ENCODE peak calls at places on chromosomes 11 and 22, in eight cellular contexts. R, U, D, G, V, K, H and E are unnamed samples.

GRCh38 chr11:72856551-72857342 is 42.5 kb downstream of the ATG16L2 start:
- DNase-seq in V (no peak), K (no peak), G (no peak), H (no peak), R (no peak), U (no peak), D (no peak), E (no peak)

GRCh38 chr11:61375709-61376108 is 13.5 kb downstream of the TMEM138 start:
- DNase-seq in V (no peak), U (no peak), K (no peak), H (no peak), R (no peak), G (no peak), D (no peak), E (no peak)

GRCh38 chr11:117528061-117528780 is 200.6 kb downstream of the CEP164 start:
- DNase-seq in V (peak; percentile 41), U (no peak), G (no peak), H (no peak), D (no peak), R (no peak), K (no peak), E (no peak)

GRCh38 chr22:34429314-34429713 is 509.0 kb upstream of the LARGE1 start:
- DNase-seq in D (no peak), H (no peak), K (no peak), R (no peak), U (no peak), G (no peak), V (no peak), E (no peak)

GRCh38 chr11:11567862-11568650 is 53.7 kb downstream of the GALNT18 start:
- DNase-seq in K (no peak), V (no peak), D (no peak), R (no peak), G (no peak), H (no peak), U (peak; percentile 52), E (no peak)

GRCh38 chr11:1564535-1565172 is 7.4 kb downstream of the DUSP8 start:
- DNase-seq in V (peak; percentile 89), K (no peak), R (no peak), G (peak; percentile 56), D (no peak), U (peak; percentile 75), H (peak; percentile 44), E (no peak)

GRCh38 chr11:75429902-75430691 is 2.9 kb downstream of the KLHL35 start:
- DNase-seq in G (no peak), D (no peak), U (peak; percentile 39), R (peak; percentile 76), K (peak; percentile 42), V (peak; percentile 71), H (no peak), E (peak; percentile 78)

GRCh38 chr11:28833670-28834069 is 725.5 kb downstream of the METTL15 start:
- DNase-seq in K (no peak), U (no peak), D (no peak), R (no peak), H (no peak), V (no peak), G (no peak), E (no peak)

GRCh38 chr22:43817402-43817801 is 5.3 kb upstream of the EFCAB6 start:
- DNase-seq in G (no peak), D (no peak), K (no peak), R (no peak), V (no peak), U (no peak), H (no peak), E (no peak)

GRCh38 chr11:1493650-1494244 is 7.2 kb upstream of the MOB2 start:
- DNase-seq in G (no peak), D (no peak), V (no peak), U (no peak), H (no peak), K (no peak), R (no peak), E (no peak)

GRCh38 chr11:100719809-100720221 is 32.7 kb downstream of the ARHGAP42 start:
- DNase-seq in U (no peak), H (peak; percentile 5), G (no peak), D (no peak), V (peak; percentile 69), K (no peak), R (peak; percentile 66), E (no peak)

GRCh38 chr22:43153916-43154315 is 2.6 kb downstream of the TSPO start:
- DNase-seq in G (no peak), H (no peak), K (no peak), V (no peak), D (no peak), U (no peak), R (no peak), E (no peak)

GRCh38 chr11:134861490-134862107 is 449.6 kb upstream of the B3GAT1 start:
- DNase-seq in G (no peak), D (no peak), H (no peak), K (no peak), U (no peak), V (no peak), R (no peak), E (no peak)

GRCh38 chr11:119991669-119992068 is 146.2 kb downstream of the TRIM29 start:
- DNase-seq in G (no peak), R (no peak), D (no peak), V (no peak), H (no peak), U (no peak), K (no peak), E (no peak)

GRCh38 chr22:47628477-47629272 is 866.2 kb downstream of the TBC1D22A start:
- DNase-seq in D (no peak), R (peak; percentile 13), V (no peak), G (no peak), H (no peak), K (no peak), U (no peak), E (no peak)

GRCh38 chr11:88405853-88406252 is 68.3 kb upstream of the CTSC start:
- DNase-seq in K (no peak), U (no peak), V (no peak), R (no peak), H (no peak), D (no peak), G (no peak), E (no peak)

GRCh38 chr11:2382129-2382517 is 5.0 kb downstream of the CD81 start:
- DNase-seq in U (no peak), K (no peak), V (no peak), G (no peak), D (no peak), R (no peak), H (peak; percentile 20), E (no peak)

GRCh38 chr11:112132737-112133136 is 31.2 kb downstream of the IL18 start:
- DNase-seq in R (no peak), V (peak; percentile 4), U (no peak), G (no peak), D (no peak), K (no peak), H (no peak), E (no peak)

GRCh38 chr11:64742940-64743590 is 877 bp downstream of the RASGRP2 start:
- DNase-seq in G (no peak), K (peak; percentile 77), D (no peak), R (peak; percentile 79), V (peak; percentile 57), H (peak; percentile 24), U (no peak), E (peak; percentile 71)

GRCh38 chr11:111525456-111525855 is 10.9 kb downstream of the HOATZ start:
- DNase-seq in U (no peak), H (no peak), R (no peak), D (no peak), K (no peak), V (no peak), G (no peak), E (no peak)

GRCh38 chr11:61752117-61752924 is at the start of gene MYRF:
- DNase-seq in R (peak; percentile 81), H (peak; percentile 23), D (peak; percentile 53), V (no peak), K (peak; percentile 44), U (peak; percentile 40), G (peak; percentile 51), E (peak; percentile 40)

GRCh38 chr22:46535876-46536558 is 1.4 kb downstream of the CELSR1 start:
- DNase-seq in D (no peak), G (no peak), K (no peak), U (no peak), H (no peak), V (no peak), R (no peak), E (no peak)

GRCh38 chr11:4891996-4892640 is 10.4 kb downstream of the OR51T1 start:
- DNase-seq in R (no peak), D (no peak), V (no peak), K (no peak), G (no peak), U (no peak), H (no peak), E (no peak)

GRCh38 chr11:107916671-107917241 is 11.5 kb upstream of the RAB39A start:
- DNase-seq in R (peak; percentile 32), K (no peak), V (peak; percentile 83), H (no peak), D (no peak), U (no peak), G (no peak), E (no peak)

GRCh38 chr11:130434521-130435223 is 6.3 kb upstream of the ADAMTS8 start:
- DNase-seq in R (peak; percentile 81), V (peak; percentile 83), H (peak; percentile 74), K (peak; percentile 56), G (peak; percentile 83), D (peak; percentile 35), U (peak; percentile 67), E (peak; percentile 35)

GRCh38 chr11:34433899-34434298 is 4.8 kb upstream of the CAT start:
- DNase-seq in K (no peak), U (no peak), H (no peak), G (no peak), R (peak; percentile 38), D (no peak), V (no peak), E (no peak)

GRCh38 chr11:134385774-134386565 is 26.1 kb downstream of the B3GAT1 start:
- DNase-seq in D (no peak), R (peak; percentile 80), H (peak; percentile 5), K (no peak), U (peak; percentile 45), G (no peak), V (no peak), E (no peak)